ENCODE peak calls at places on chromosomes 5 and 9, in five cellular contexts. F, N, D, V and T are unnamed samples.

GRCh38 chr9:129023036-129023907 is 4.9 kb downstream of the SH3GLB2 start:
- DNase-seq in F (no peak), N (no peak), D (peak; percentile 85), V (peak; percentile 36), T (no peak)

GRCh38 chr5:20028506-20028905 is 40.5 kb upstream of the CDH18 start:
- DNase-seq in F (no peak), N (no peak), D (peak; percentile 22), V (no peak), T (no peak)

GRCh38 chr5:35096209-35096608 is 48.5 kb upstream of the AGXT2 start:
- DNase-seq in F (no peak), N (no peak), D (no peak), V (no peak), T (no peak)

GRCh38 chr5:173884402-173885053 is 3.6 kb upstream of the CPEB4 start:
- DNase-seq in F (no peak), N (peak; percentile 92), D (no peak), V (no peak), T (peak; percentile 52)

GRCh38 chr5:134614461-134615085 is 18.1 kb downstream of the SAR1B start:
- DNase-seq in F (no peak), N (no peak), D (peak; percentile 22), V (no peak), T (no peak)

GRCh38 chr5:13108281-13108680 is 836.2 kb downstream of the DNAH5 start:
- DNase-seq in F (peak; percentile 54), N (no peak), D (no peak), V (no peak), T (no peak)

GRCh38 chr5:147633173-147633572 is 123.3 kb upstream of the DPYSL3 start:
- DNase-seq in F (no peak), N (no peak), D (no peak), V (no peak), T (no peak)

GRCh38 chr5:135218486-135218755 is 180.6 kb downstream of the MACROH2A1 start:
- DNase-seq in F (no peak), N (no peak), D (no peak), V (no peak), T (no peak)

GRCh38 chr9:28332648-28333047 is 759.4 kb upstream of the C9orf72 start:
- DNase-seq in F (no peak), N (no peak), D (no peak), V (no peak), T (no peak)

GRCh38 chr5:173291722-173292658 is 36.2 kb downstream of the STC2 start:
- DNase-seq in F (no peak), N (no peak), D (peak; percentile 38), V (peak; percentile 80), T (no peak)

GRCh38 chr9:19320495-19320894 is 59.5 kb downstream of the RPS6 start:
- DNase-seq in F (no peak), N (no peak), D (no peak), V (no peak), T (no peak)

GRCh38 chr9:136152543-136152866 is 33.8 kb upstream of the TMEM250 start:
- DNase-seq in F (no peak), N (no peak), D (no peak), V (no peak), T (no peak)

GRCh38 chr9:87342743-87343142 is 154.9 kb upstream of the DAPK1 start:
- DNase-seq in F (no peak), N (no peak), D (no peak), V (no peak), T (no peak)

GRCh38 chr9:76257224-76257794 is 136.9 kb downstream of the RFK start:
- DNase-seq in F (no peak), N (no peak), D (no peak), V (no peak), T (no peak)

GRCh38 chr9:3880851-3881250 is 355.1 kb upstream of the RFX3 start:
- DNase-seq in F (peak; percentile 87), N (no peak), D (peak; percentile 98), V (no peak), T (no peak)

GRCh38 chr5:86909896-86910295 is 292.2 kb downstream of the COX7C start:
- DNase-seq in F (peak; percentile 90), N (no peak), D (peak; percentile 91), V (no peak), T (no peak)

GRCh38 chr5:61311836-61312808 is 19.9 kb upstream of the ZSWIM6 start:
- DNase-seq in F (peak; percentile 95), N (no peak), D (peak; percentile 65), V (no peak), T (no peak)

GRCh38 chr9:130240410-130241197 is 25.0 kb upstream of the HMCN2 start:
- DNase-seq in F (peak; percentile 52), N (peak; percentile 37), D (peak; percentile 79), V (peak; percentile 77), T (peak; percentile 81)

GRCh38 chr5:172007153-172007794 is 836 bp upstream of the FBXW11 start:
- DNase-seq in F (peak; percentile 28), N (no peak), D (peak; percentile 64), V (peak; percentile 51), T (peak; percentile 52)

GRCh38 chr5:146291421-146292074 is 47.1 kb upstream of the POU4F3 start:
- DNase-seq in F (peak; percentile 77), N (peak; percentile 70), D (peak; percentile 65), V (peak; percentile 79), T (peak; percentile 63)

GRCh38 chr5:153445875-153446567 is 44.4 kb upstream of the GRIA1 start:
- DNase-seq in F (peak; percentile 24), N (no peak), D (peak; percentile 10), V (no peak), T (no peak)

GRCh38 chr5:59760798-59761348 is 132.7 kb downstream of the PDE4D start:
- DNase-seq in F (peak; percentile 60), N (no peak), D (peak; percentile 84), V (no peak), T (no peak)

GRCh38 chr9:109903515-109904138 is 123.6 kb downstream of the PALM2AKAP2 start:
- DNase-seq in F (peak; percentile 78), N (peak; percentile 84), D (peak; percentile 89), V (peak; percentile 82), T (peak; percentile 92)

GRCh38 chr5:83924171-83924570 is 203.5 kb upstream of the HAPLN1 start:
- DNase-seq in F (no peak), N (no peak), D (peak; percentile 41), V (no peak), T (no peak)

GRCh38 chr5:54844905-54845566 is 140.4 kb downstream of the ESM1 start:
- DNase-seq in F (peak; percentile 62), N (peak; percentile 77), D (peak; percentile 56), V (peak; percentile 38), T (peak; percentile 70)

GRCh38 chr5:89168766-89169165 is 285.8 kb upstream of the MEF2C start:
- DNase-seq in F (no peak), N (no peak), D (no peak), V (no peak), T (no peak)

GRCh38 chr9:14343948-14344547 is 30.1 kb upstream of the NFIB start:
- DNase-seq in F (no peak), N (no peak), D (no peak), V (peak; percentile 76), T (no peak)
- H3K4me3 ChIP-seq in F (no peak overlapping the region), N (no peak overlapping the region), D (no peak overlapping the region), V (peak overlapping the region; percentile 46), T (no peak overlapping the region)

DNA sequence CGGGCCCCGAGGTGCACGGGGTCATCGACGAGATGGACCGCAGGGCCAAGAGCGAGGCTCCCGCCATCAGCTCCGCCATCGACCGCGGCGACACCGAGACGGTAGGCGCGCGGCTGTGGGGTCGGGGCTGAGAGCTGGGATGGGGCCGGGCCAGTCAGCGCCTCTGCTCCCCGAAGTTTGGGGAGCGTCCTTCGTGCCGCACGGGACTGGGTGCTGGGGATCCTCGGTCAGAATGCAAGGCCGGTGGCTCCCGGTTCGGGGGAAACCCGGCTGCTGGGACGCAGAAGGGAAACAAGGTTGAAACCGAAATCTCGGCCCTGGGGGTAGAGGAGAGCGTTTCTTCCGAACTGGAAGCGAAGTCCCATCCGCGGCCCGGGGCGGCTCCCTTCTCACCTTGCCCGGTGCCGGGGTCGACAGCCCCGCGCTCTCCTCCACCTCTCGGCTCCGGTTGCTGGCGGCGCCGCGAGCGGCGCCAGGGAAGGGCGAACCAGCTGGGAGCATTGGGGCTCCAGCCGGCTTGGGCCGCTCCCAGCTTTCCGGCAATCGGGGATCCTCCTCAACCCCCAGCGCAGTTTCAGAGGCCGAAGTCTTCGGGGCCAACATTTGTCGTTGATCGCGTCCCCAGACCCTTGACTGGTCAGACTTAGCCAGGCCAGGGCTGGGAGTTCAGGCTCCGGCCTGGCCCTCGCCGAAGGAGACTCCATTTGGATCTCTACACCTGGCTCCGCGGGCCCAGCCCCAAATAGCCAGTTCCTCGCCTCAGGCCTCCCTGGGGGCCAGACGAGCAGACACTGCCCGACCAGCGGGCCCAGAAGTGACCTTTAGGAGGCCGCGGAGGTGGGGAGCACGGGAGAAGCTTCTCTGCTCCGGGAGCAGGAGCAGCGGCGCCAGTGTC is 1.0 kb downstream of the LHX2 start:
- DNase-seq in F (no peak), N (no peak), D (no peak), V (peak; percentile 55), T (no peak)
- H3K4me1 ChIP-seq in F (peaks cover 8% of the 10 kb centered on the region), N (no peaks in the 10 kb centered on the region), D (no peaks in the 10 kb centered on the region), V (peaks cover 59% of the 10 kb centered on the region), T (no peaks in the 10 kb centered on the region)

DNA sequence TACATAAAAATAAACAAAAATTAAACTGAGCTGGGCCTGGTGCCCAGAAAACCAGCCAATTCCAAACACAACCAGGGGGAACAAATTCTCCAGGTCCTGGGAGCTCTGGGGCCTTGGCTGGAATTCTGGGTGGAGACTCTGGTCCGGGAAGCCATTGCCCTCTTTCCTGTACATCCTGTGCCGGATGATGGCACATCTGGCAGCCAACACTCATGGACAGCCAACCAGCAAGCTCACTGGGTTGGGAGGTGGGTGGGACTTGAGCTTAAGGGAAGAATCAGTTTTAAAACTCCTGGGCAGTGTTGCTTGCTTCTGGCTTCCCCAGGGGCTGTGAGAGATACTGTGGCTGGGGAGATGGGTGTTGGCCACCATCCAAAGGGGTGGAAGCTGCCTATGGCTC is 56.1 kb downstream of the PCDH1 start:
- DNase-seq in F (no peak), N (no peak), D (peak; percentile 74), V (no peak), T (no peak)
- TF ChIP-seq EZH2phosphoT487 in F (no peak), N (no peak), D (no peak), V (no peak), T (no peak)

GRCh38 chr5:17020586-17021362 is 84.7 kb upstream of the MYO10 start:
- DNase-seq in F (no peak), N (no peak), D (no peak), V (no peak), T (no peak)

GRCh38 chr5:17022296-17022695 is 86.2 kb upstream of the MYO10 start:
- DNase-seq in F (no peak), N (peak; percentile 15), D (peak; percentile 17), V (no peak), T (no peak)

GRCh38 chr5:17018871-17019270 is 82.8 kb upstream of the MYO10 start:
- DNase-seq in F (no peak), N (no peak), D (no peak), V (no peak), T (no peak)

GRCh38 chr5:17019324-17019723 is 83.2 kb upstream of the MYO10 start:
- DNase-seq in F (no peak), N (no peak), D (peak; percentile 19), V (no peak), T (no peak)

DNA sequence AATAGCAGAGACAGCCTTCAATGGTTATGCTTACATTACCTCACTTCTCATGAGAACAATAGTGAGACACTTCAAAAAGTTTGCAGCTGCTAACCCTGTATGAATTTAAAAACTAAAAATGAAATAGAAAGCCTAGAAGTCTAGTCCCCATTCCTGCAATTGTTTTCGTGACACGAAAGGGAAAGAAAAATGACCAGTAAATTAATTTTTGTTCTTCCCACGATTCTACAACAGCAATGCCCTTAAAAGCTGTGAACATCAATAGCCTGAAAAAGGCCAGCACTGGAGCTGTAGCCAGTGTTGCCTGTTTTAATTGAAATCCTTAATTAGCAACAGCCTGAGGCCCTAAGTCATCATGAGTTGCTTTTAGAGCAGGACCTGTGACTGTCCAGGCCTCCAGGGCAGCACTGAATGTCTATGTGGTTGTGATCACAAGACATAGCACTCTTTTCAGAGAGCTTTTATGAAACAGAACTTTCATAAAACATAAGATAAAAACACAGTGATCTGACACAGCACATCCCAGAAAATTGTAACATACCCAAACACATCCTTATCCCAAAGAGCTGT is 85.4 kb upstream of the MYO10 start:
- DNase-seq in F (no peak), N (no peak), D (peak; percentile 54), V (peak; percentile 25), T (no peak)
- H3K4me3 ChIP-seq in F (no peak overlapping the region), N (no peak overlapping the region), D (no peak overlapping the region), V (no peak overlapping the region), T (no peak overlapping the region)